ENCODE peak calls at places on chromosomes 13 and 19, in six cellular contexts. I is LHCN-M2, P is GM23248, K is retina, S is aorta, F is mucosa of descending colon. W is an unnamed sample.

GRCh38 chr13:28531195-28531955 is 36.4 kb upstream of the FLT1 start:
- DNase-seq in I (peak), P (peak), K (peak), S (peak), F (peak), W (peak)

GRCh38 chr19:48424694-48425219 is 21.0 kb upstream of the GRWD1 start:
- DNase-seq in I (peak), P (peak), K (no peak), S (peak), F (no peak), W (peak)

GRCh38 chr19:47272448-47273312 is 2.0 kb upstream of the INAFM1 start:
- DNase-seq in I (no peak), P (peak), K (no peak), S (peak), F (no peak), W (peak)

GRCh38 chr13:84910423-84910822 is 888.8 kb downstream of the SLITRK6 start:
- DNase-seq in I (no peak), P (no peak), K (no peak), S (no peak), F (no peak), W (no peak)

GRCh38 chr13:106714271-106714670 is 146.3 kb upstream of the ARGLU1 start:
- DNase-seq in I (no peak), P (no peak), K (no peak), S (no peak), F (no peak), W (no peak)

GRCh38 chr13:99827011-99827410 is 144.6 kb downstream of the ZIC5 start:
- DNase-seq in I (no peak), P (no peak), K (no peak), S (no peak), F (no peak), W (no peak)

GRCh38 chr19:51693246-51693645 is at the start of gene SPACA6:
- DNase-seq in I (no peak), P (no peak), K (no peak), S (no peak), F (no peak), W (no peak)

GRCh38 chr13:88622362-88622973 is 951.3 kb downstream of the SLITRK5 start:
- DNase-seq in I (no peak), P (no peak), K (no peak), S (no peak), F (no peak), W (no peak)

GRCh38 chr13:76874466-76874865 is 11.7 kb downstream of the KCTD12 start:
- DNase-seq in I (no peak), P (no peak), K (no peak), S (no peak), F (no peak), W (no peak)

GRCh38 chr13:104106705-104107393 is 1040.6 kb upstream of the SLC10A2 start:
- DNase-seq in I (no peak), P (no peak), K (no peak), S (no peak), F (no peak), W (no peak)

GRCh38 chr19:18620311-18620710 is 7.6 kb downstream of the TMEM59L start:
- DNase-seq in I (no peak), P (no peak), K (no peak), S (no peak), F (no peak), W (no peak)

GRCh38 chr19:3986260-3987041 is 1.2 kb upstream of the EEF2 start:
- DNase-seq in I (peak), P (peak), K (peak), S (peak), F (peak), W (peak)

GRCh38 chr13:110216403-110217041 is 90.4 kb downstream of the COL4A1 start:
- DNase-seq in I (peak), P (peak), K (peak), S (no peak), F (no peak), W (peak)